ENCODE peak calls at places on chromosomes 16 and 17, in seven cellular contexts. S is ovary, H is neural crest cell, A is mammary epithelial cell, E is left ventricle myocardium inferior, V is lung, K is GM12878. W is an unnamed sample.

GRCh38 chr17:21537302-21537701 is 155.0 kb upstream of the KCNJ18 start:
- DNase-seq in H (no peak), V (no peak), E (no peak), K (no peak), A (no peak), S (no peak), W (no peak)

GRCh38 chr17:10316986-10317834 is 55.6 kb downstream of the MYH13 start:
- DNase-seq in E (peak; percentile 75), V (peak; percentile 70), S (peak; percentile 17), H (peak; percentile 50), K (no peak), A (no peak), W (peak; percentile 64)

GRCh38 chr16:64629622-64630021 is 492.2 kb downstream of the CDH11 start:
- DNase-seq in V (no peak), A (no peak), E (no peak), S (no peak), H (no peak), K (no peak), W (no peak)

GRCh38 chr17:61429274-61429673 is 22.9 kb upstream of the TBX4 start:
- DNase-seq in S (no peak), K (no peak), E (no peak), V (no peak), H (no peak), A (no peak), W (no peak)

GRCh38 chr16:56970934-56971767 is 9.4 kb downstream of the CETP start:
- DNase-seq in S (no peak), V (no peak), H (no peak), K (peak; percentile 80), A (no peak), E (no peak), W (peak; percentile 54)

GRCh38 chr17:82376042-82376730 is 4.6 kb downstream of the UTS2R start:
- DNase-seq in A (no peak), E (no peak), S (no peak), H (no peak), V (no peak), K (no peak), W (no peak)

GRCh38 chr17:40086150-40087044 is 14.0 kb downstream of the NR1D1 start:
- DNase-seq in E (no peak), K (no peak), S (peak; percentile 43), V (no peak), H (peak; percentile 69), A (no peak), W (peak; percentile 81)

GRCh38 chr17:39576187-39576586 is 31.5 kb downstream of the NEUROD2 start:
- DNase-seq in E (no peak), S (no peak), A (no peak), V (no peak), H (peak; percentile 37), K (no peak), W (no peak)

GRCh38 chr17:82849076-82849945 is 9.5 kb upstream of the ZNF750 start:
- DNase-seq in H (no peak), A (no peak), E (no peak), S (no peak), K (no peak), V (no peak), W (no peak)

GRCh38 chr16:74862743-74863244 is 88.2 kb upstream of the FA2H start:
- DNase-seq in H (no peak), K (peak; percentile 45), V (no peak), E (no peak), A (peak; percentile 49), S (no peak), W (peak; percentile 80)

GRCh38 chr17:71757156-71757555 is 363.7 kb upstream of the SOX9 start:
- DNase-seq in E (no peak), K (no peak), H (no peak), S (no peak), V (no peak), A (no peak), W (no peak)

GRCh38 chr17:8611671-8612298 is 18.7 kb downstream of the MYH10 start:
- DNase-seq in K (no peak), A (no peak), S (no peak), H (no peak), E (no peak), V (no peak), W (no peak)

GRCh38 chr16:69005641-69006355 is 99.7 kb upstream of the HAS3 start:
- DNase-seq in E (no peak), K (peak; percentile 52), V (no peak), A (no peak), S (no peak), H (no peak), W (no peak)

GRCh38 chr16:56081371-56081770 is 109.9 kb upstream of the GNAO1 start:
- DNase-seq in A (no peak), H (no peak), S (no peak), K (no peak), E (no peak), V (no peak), W (no peak)

GRCh38 chr16:67169642-67170167 is 633 bp upstream of the NOL3 start:
- DNase-seq in A (no peak), E (no peak), K (no peak), S (peak; percentile 61), H (peak; percentile 86), V (no peak), W (peak; percentile 65)

GRCh38 chr16:19175492-19176262 is 7.6 kb downstream of the SYT17 start:
- DNase-seq in A (no peak), K (no peak), E (no peak), V (no peak), H (no peak), S (no peak), W (no peak)

GRCh38 chr16:88920618-88921602 is 54.5 kb upstream of the PABPN1L start:
- DNase-seq in V (peak; percentile 62), S (no peak), A (no peak), H (no peak), E (peak; percentile 85), K (no peak), W (peak; percentile 88)

GRCh38 chr17:60080545-60080944 is 1.8 kb upstream of the HEATR6 start:
- DNase-seq in K (no peak), S (no peak), V (no peak), A (peak; percentile 78), E (no peak), H (no peak), W (no peak)

GRCh38 chr17:12959441-12959840 is 58.4 kb downstream of the ELAC2 start:
- DNase-seq in A (no peak), H (no peak), K (no peak), S (no peak), E (no peak), V (no peak), W (no peak)

GRCh38 chr16:15907863-15908478 is 19.6 kb upstream of the CEP20 start:
- DNase-seq in K (peak; percentile 97), E (no peak), A (peak; percentile 48), V (peak; percentile 31), S (no peak), H (no peak), W (peak; percentile 88)

GRCh38 chr16:81316176-81316496 is 1.4 kb downstream of the GAN start:
- DNase-seq in K (no peak), A (no peak), V (no peak), E (no peak), H (no peak), S (no peak), W (no peak)
- TF ChIP-seq CTCF in K (no peak), A (no peak), V (no peak), E (no peak), H (no peak), S (no peak), W (no peak)

GRCh38 chr17:19410875-19411291 is at the start of gene RNF112:
- DNase-seq in K (no peak), V (no peak), E (peak; percentile 41), H (no peak), S (no peak), A (no peak), W (no peak)
- TF ChIP-seq CTCF in K (no peak), V (no peak), E (no peak), H (no peak), S (no peak), A (no peak), W (no peak)

DNA sequence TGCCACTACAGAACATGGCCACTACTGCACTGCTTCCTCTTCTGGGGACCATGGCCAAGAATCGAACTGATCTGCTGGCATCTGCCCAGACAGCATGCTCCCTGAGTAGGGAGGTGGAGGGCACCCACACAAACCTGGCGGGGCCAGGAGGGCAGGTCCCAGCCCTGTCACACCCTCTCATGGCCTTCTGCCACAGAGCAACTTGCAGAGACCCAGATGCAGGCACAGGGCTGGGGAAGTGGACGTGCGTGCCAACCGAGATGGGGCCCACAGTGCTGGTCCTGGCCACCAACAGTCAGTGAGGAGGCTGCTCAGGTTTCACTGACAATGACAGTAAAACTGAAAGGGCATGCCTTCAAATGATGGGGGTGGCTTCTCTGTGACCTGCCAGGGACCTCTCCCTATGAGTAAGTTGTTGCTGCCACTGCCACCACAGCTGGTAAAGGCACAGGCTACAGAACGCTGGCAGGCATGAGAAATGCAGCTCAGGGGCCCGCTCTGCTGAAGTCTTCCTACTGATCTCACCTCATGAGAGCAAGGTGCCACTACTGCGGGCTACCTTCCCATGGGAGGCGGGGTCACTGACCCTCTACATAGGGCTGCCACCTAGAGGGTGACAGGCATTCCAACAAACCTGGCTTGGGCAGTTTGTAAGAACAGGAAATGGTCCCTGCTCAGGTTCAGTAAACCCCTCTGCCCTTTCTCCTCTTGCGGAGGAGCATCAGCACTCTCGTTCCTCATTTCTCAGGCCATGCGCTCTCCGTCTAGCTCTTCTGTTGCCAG is 15.5 kb downstream of the HIC1 start:
- DNase-seq in S (no peak), A (no peak), V (no peak), K (peak; percentile 96), H (no peak), E (no peak), W (peak; percentile 82)
- TF ChIP-seq CTCF in S (no peak), A (no peak), V (no peak), K (peak; percentile 22), H (no peak), E (no peak), W (peak; percentile 6)

GRCh38 chr16:49739381-49739780 is 116.5 kb downstream of the ZNF423 start:
- DNase-seq in V (no peak), A (no peak), E (no peak), K (no peak), S (no peak), H (no peak), W (no peak)
- TF ChIP-seq CTCF in V (no peak), A (no peak), E (no peak), K (no peak), S (no peak), H (peak; percentile 22), W (no peak)

DNA sequence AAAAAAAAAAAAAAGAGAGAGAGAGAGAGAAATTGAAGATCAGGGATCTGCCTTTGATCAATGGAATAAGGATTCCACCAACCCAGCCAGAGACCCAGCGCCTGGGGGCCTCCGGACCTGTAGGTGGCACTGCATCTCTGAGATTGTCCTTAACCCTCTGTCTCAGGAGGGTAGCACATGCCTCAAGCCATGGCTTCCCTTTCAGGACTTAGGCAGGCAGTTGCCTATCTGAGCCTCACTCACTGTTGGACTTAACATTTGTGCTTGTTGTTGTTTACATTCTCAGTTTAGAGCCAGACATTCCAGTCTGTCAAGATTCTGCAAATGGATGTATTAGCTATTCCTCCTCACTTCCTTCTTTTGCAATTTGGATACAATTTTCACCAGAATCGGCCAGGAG is 5.1 kb upstream of the SCNN1B start:
- DNase-seq in V (no peak), E (no peak), S (no peak), A (no peak), K (no peak), H (no peak), W (peak; percentile 67)
- TF ChIP-seq CTCF in V (no peak), E (no peak), S (no peak), A (peak; percentile 12), K (peak; percentile 37), H (peak; percentile 26), W (peak; percentile 23)

W was measured in GM20000.